ENCODE peak calls at places on chromosomes 12 and 14, in six cellular contexts. Q is GM12878, D is SK-N-SH, V is HepG2, Z is K562, R is H1. X is an unnamed sample.

GRCh38 chr12:45732250-45732649 is 2.7 kb downstream of the ARID2 start:
- DNase-seq in Q (no peak), Z (peak; percentile 40), D (no peak), R (no peak), V (no peak), X (no peak)

GRCh38 chr12:47249719-47250506 is 170.2 kb upstream of the AMIGO2 start:
- DNase-seq in R (no peak), D (no peak), Q (no peak), V (no peak), Z (peak; percentile 88), X (no peak)

GRCh38 chr12:77685112-77685511 is 145.6 kb upstream of the NAV3 start:
- DNase-seq in D (peak; percentile 8), Q (peak; percentile 7), Z (peak; percentile 1), R (peak; percentile 52), V (peak; percentile 56), X (peak; percentile 71)

GRCh38 chr12:68497702-68498101 is 113.0 kb upstream of the RAP1B start:
- DNase-seq in R (no peak), V (no peak), D (no peak), Z (peak; percentile 75), Q (peak; percentile 50), X (peak; percentile 23)

GRCh38 chr12:124852329-124852831 is 11.3 kb downstream of the SCARB1 start:
- DNase-seq in Q (no peak), D (no peak), Z (no peak), V (peak; percentile 89), R (no peak), X (no peak)

GRCh38 chr14:20681348-20682126 is 2.8 kb upstream of the RNASE4 start:
- DNase-seq in D (peak; percentile 51), Z (peak; percentile 84), Q (peak; percentile 89), V (peak; percentile 94), R (peak; percentile 97), X (peak; percentile 83)

GRCh38 chr12:15163001-15163400 is 58.2 kb downstream of the RERG start:
- DNase-seq in Z (no peak), D (no peak), V (no peak), R (no peak), Q (no peak), X (no peak)

GRCh38 chr12:105278043-105278697 is 42.2 kb upstream of the APPL2 start:
- DNase-seq in R (no peak), Q (no peak), V (peak; percentile 50), Z (peak; percentile 7), D (peak; percentile 11), X (no peak)

GRCh38 chr12:55258288-55258687 is 13.9 kb downstream of the OR6C74 start:
- DNase-seq in Z (no peak), Q (no peak), R (no peak), V (no peak), D (no peak), X (no peak)

GRCh38 chr14:65791551-65791981 is 379.0 kb downstream of the FUT8 start:
- DNase-seq in D (peak; percentile 21), Z (no peak), V (no peak), R (no peak), Q (peak; percentile 5), X (no peak)

GRCh38 chr14:79578470-79578869 is 632.8 kb downstream of the DIO2 start:
- DNase-seq in V (no peak), R (no peak), Q (no peak), Z (no peak), D (no peak), X (no peak)

GRCh38 chr12:4323400-4323799 is 2.4 kb downstream of the TIGAR start:
- DNase-seq in R (no peak), Q (no peak), Z (no peak), V (no peak), D (no peak), X (no peak)

GRCh38 chr12:124804011-124804621 is 59.5 kb downstream of the SCARB1 start:
- DNase-seq in Z (peak; percentile 69), V (peak; percentile 63), R (peak; percentile 67), D (peak; percentile 78), Q (no peak), X (peak; percentile 57)

GRCh38 chr12:46518184-46518583 is 145.6 kb upstream of the SLC38A2 start:
- DNase-seq in V (no peak), Z (no peak), R (no peak), Q (no peak), D (no peak), X (no peak)

GRCh38 chr14:95045836-95046430 is 111.4 kb downstream of the DICER1 start:
- DNase-seq in Z (no peak), Q (no peak), V (no peak), D (no peak), R (no peak), X (no peak)

GRCh38 chr12:55925870-55926737 is 1.6 kb downstream of the PYM1 start:
- DNase-seq in V (no peak), D (no peak), Z (peak; percentile 17), Q (no peak), R (no peak), X (peak; percentile 29)

GRCh38 chr12:43063642-43064041 is 474.1 kb upstream of the PRICKLE1 start:
- DNase-seq in Q (no peak), V (no peak), Z (no peak), R (no peak), D (no peak), X (no peak)

GRCh38 chr12:104219908-104220404 is 4.4 kb downstream of the TXNRD1 start:
- DNase-seq in V (peak; percentile 69), D (peak; percentile 52), Z (peak; percentile 60), R (peak; percentile 23), Q (no peak), X (peak; percentile 97)

GRCh38 chr14:77707355-77707723 is 484 bp downstream of the ALKBH1 start:
- DNase-seq in V (peak; percentile 14), D (peak; percentile 49), Q (no peak), Z (peak; percentile 49), R (no peak), X (no peak)

GRCh38 chr12:56299853-56300643 is at the start of gene CS:
- DNase-seq in Z (peak; percentile 99), D (peak; percentile 97), Q (peak; percentile 71), V (peak; percentile 96), R (peak; percentile 97), X (peak; percentile 96)

GRCh38 chr14:64500088-64500487 is 3.5 kb downstream of the ZBTB25 start:
- DNase-seq in Z (no peak), R (no peak), D (no peak), V (no peak), Q (no peak), X (no peak)

GRCh38 chr14:52117433-52117832 is 48.6 kb upstream of the NID2 start:
- DNase-seq in V (no peak), R (no peak), Z (no peak), D (no peak), Q (no peak), X (no peak)

GRCh38 chr12:70831538-70831937 is 89.0 kb downstream of the PTPRR start:
- DNase-seq in D (no peak), R (no peak), Q (no peak), Z (peak; percentile 18), V (no peak), X (peak; percentile 21)

GRCh38 chr12:122072031-122072970 is 6.3 kb upstream of the MLXIP start:
- DNase-seq in Z (peak; percentile 84), D (peak; percentile 83), Q (no peak), R (no peak), V (no peak), X (no peak)
- TF ChIP-seq MAX in Z (no peak), D (peak; percentile 80), Q (no peak), R (no peak), V (no peak), X (peak; percentile 36)

GRCh38 chr12:110780448-110780847 is 37.8 kb upstream of the PPP1CC start:
- DNase-seq in R (no peak), V (no peak), Q (no peak), Z (no peak), D (no peak), X (no peak)
- TF ChIP-seq SIN3A in R (no peak), V (no peak), Q (no peak), Z (no peak), D (no peak), X (no peak)

GRCh38 chr12:26748741-26749431 is 84.1 kb downstream of the ITPR2 start:
- DNase-seq in R (no peak), Z (no peak), Q (peak; percentile 86), V (no peak), D (no peak), X (no peak)

GRCh38 chr12:26744042-26744626 is 88.9 kb downstream of the ITPR2 start:
- DNase-seq in R (no peak), Q (no peak), D (no peak), V (no peak), Z (no peak), X (no peak)

GRCh38 chr12:26748412-26748740 is 84.6 kb downstream of the ITPR2 start:
- DNase-seq in Q (no peak), V (no peak), R (no peak), D (no peak), Z (no peak), X (no peak)

GRCh38 chr12:26744697-26745440 is 88.1 kb downstream of the ITPR2 start:
- DNase-seq in Z (no peak), V (peak; percentile 100), Q (no peak), R (no peak), D (peak; percentile 57), X (no peak)

DNA sequence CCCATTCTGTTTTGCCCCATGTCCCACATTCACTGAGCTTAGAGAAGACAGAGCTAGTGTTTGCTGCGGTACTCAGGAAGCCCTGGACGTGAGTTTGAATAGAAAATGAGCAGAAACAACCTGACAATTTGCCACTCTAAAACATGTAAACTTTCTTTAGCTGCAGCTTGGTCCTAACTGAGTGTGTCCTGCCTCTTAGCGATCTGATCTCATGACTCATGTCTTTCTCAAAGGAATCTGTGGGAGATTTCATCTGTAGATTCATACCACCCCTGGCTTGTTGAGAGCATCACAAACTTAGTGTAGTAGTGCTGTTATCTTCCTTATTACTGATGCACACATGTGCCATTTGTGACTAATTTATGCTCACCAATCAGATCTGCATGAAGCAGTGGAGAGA is 86.7 kb downstream of the ITPR2 start:
- DNase-seq in Z (no peak), D (no peak), R (no peak), Q (no peak), V (no peak), X (no peak)
- TF ChIP-seq CTCF in Z (no peak), D (no peak), R (no peak), Q (no peak), V (no peak), X (no peak)

GRCh38 chr12:87929346-87929745 is 99.9 kb downstream of the C12orf50 start:
- DNase-seq in R (no peak), Q (no peak), Z (no peak), V (no peak), D (no peak), X (no peak)

GRCh38 chr12:87931764-87932163 is 97.4 kb downstream of the C12orf50 start:
- DNase-seq in V (no peak), R (no peak), D (no peak), Q (no peak), Z (no peak), X (no peak)

GRCh38 chr12:87930033-87930432 is 99.2 kb downstream of the C12orf50 start:
- DNase-seq in Q (no peak), D (no peak), Z (no peak), V (no peak), R (no peak), X (no peak)

GRCh38 chr12:87928046-87928445 is 101.2 kb downstream of the C12orf50 start:
- DNase-seq in V (no peak), Q (no peak), R (no peak), Z (no peak), D (no peak), X (no peak)

DNA sequence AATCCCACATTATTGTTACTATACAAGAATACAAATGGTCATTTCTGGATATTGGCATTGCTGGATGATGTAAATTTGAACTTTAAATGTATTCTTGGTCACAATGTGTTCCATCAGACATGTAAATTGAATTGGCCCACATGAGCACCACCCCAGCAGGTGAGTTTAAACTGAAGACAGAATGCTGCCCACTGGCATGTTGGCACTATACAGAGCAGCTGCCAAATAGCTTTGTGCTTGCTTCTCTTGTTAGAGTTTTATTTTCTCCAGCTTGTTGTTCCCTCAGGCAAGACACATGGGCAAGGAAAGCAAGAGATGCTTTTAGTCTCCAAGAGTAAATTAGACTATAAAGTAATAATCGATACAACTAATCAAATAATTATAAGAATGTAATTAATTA is 98.5 kb downstream of the C12orf50 start:
- DNase-seq in Z (no peak), Q (no peak), D (no peak), V (no peak), R (no peak), X (no peak)
- TF ChIP-seq MAX in Z (no peak), Q (no peak), D (no peak), V (no peak), R (no peak), X (no peak)